ENCODE peak calls at places on chromosome 21, in four cellular contexts. G, R, T and U are unnamed samples.
A peak's percentile ranks its signal among the peaks of the same experiment; 100 is the strongest.

GRCh38 chr21:36854391-36854790 is 112.1 kb downstream of the HLCS start:
- DNase-seq in G (peak; percentile 53), R (no peak), T (no peak), U (no peak)

GRCh38 chr21:42443181-42443785 is 39.6 kb downstream of the UBASH3A start:
- DNase-seq in G (no peak), R (no peak), T (no peak), U (no peak)

GRCh38 chr21:45309069-45309521 is 21.4 kb upstream of the POFUT2 start:
- DNase-seq in G (peak; percentile 65), R (peak; percentile 63), T (peak; percentile 83), U (peak; percentile 84)

GRCh38 chr21:27571706-27572105 is 604.8 kb upstream of the ADAMTS5 start:
- DNase-seq in G (no peak), R (no peak), T (no peak), U (no peak)

GRCh38 chr21:38853421-38853919 is 47.7 kb downstream of the ETS2 start:
- DNase-seq in G (peak; percentile 15), R (peak; percentile 76), T (no peak), U (peak; percentile 42)

GRCh38 chr21:25862596-25862995 is 127.8 kb downstream of the GABPA start:
- DNase-seq in G (no peak), R (no peak), T (no peak), U (no peak)

GRCh38 chr21:15278279-15278678 is 213.5 kb upstream of the NRIP1 start:
- DNase-seq in G (no peak), R (no peak), T (no peak), U (no peak)

GRCh38 chr21:17388226-17388625 is 124.6 kb upstream of the CXADR start:
- DNase-seq in G (no peak), R (no peak), T (no peak), U (no peak)

GRCh38 chr21:35508389-35508888 is 459.3 kb upstream of the RUNX1 start:
- DNase-seq in G (peak; percentile 54), R (no peak), T (peak; percentile 75), U (peak; percentile 68)

GRCh38 chr21:35273331-35273730 is 224.2 kb upstream of the RUNX1 start:
- DNase-seq in G (peak; percentile 77), R (no peak), T (no peak), U (no peak)

GRCh38 chr21:42403611-42404231 is at the start of gene UBASH3A:
- DNase-seq in G (no peak), R (no peak), T (peak; percentile 60), U (no peak)

GRCh38 chr21:42711667-42712066 is 58.2 kb downstream of the PDE9A start:
- DNase-seq in G (no peak), R (no peak), T (no peak), U (no peak)

GRCh38 chr21:38487906-38488639 is 10.2 kb downstream of the ERG start:
- DNase-seq in G (peak; percentile 51), R (no peak), T (no peak), U (no peak)

GRCh38 chr21:16956824-16957223 is 556.0 kb upstream of the CXADR start:
- DNase-seq in G (no peak), R (no peak), T (no peak), U (no peak)

GRCh38 chr21:43262427-43262826 is 93.6 kb downstream of the CRYAA start:
- DNase-seq in G (no peak), R (no peak), T (peak; percentile 15), U (peak; percentile 12)

GRCh38 chr21:44567481-44568171 is 5.9 kb upstream of the KRTAP10-4 start:
- DNase-seq in G (no peak), R (no peak), T (no peak), U (no peak)

GRCh38 chr21:31520506-31521163 is 138.9 kb upstream of the SOD1 start:
- DNase-seq in G (no peak), R (no peak), T (no peak), U (no peak)

GRCh38 chr21:42569732-42570301 is 56.2 kb downstream of the SLC37A1 start:
- DNase-seq in G (no peak), R (no peak), T (peak; percentile 52), U (no peak)

GRCh38 chr21:42427809-42428419 is 24.2 kb downstream of the UBASH3A start:
- DNase-seq in G (no peak), R (no peak), T (no peak), U (no peak)

GRCh38 chr21:38989745-38990423 is 184.2 kb downstream of the ETS2 start:
- DNase-seq in G (no peak), R (peak; percentile 43), T (no peak), U (peak; percentile 52)

GRCh38 chr21:44800103-44800502 is 1.5 kb downstream of the UBE2G2 start:
- DNase-seq in G (peak; percentile 63), R (no peak), T (no peak), U (no peak)

GRCh38 chr21:21751286-21751685 is 753.1 kb downstream of the NCAM2 start:
- DNase-seq in G (peak; percentile 19), R (peak; percentile 20), T (no peak), U (no peak)

GRCh38 chr21:32325706-32326105 is 27.1 kb downstream of the MRAP start:
- DNase-seq in G (no peak), R (no peak), T (no peak), U (no peak)

GRCh38 chr21:34815831-34816700 is 147.3 kb downstream of the CLIC6 start:
- DNase-seq in G (peak; percentile 6), R (no peak), T (no peak), U (no peak)

GRCh38 chr21:28111151-28111619 is 881.5 kb downstream of the LTN1 start:
- DNase-seq in G (peak; percentile 41), R (peak; percentile 54), T (no peak), U (peak; percentile 46)

GRCh38 chr21:33406493-33406892 is 3.3 kb downstream of the IFNGR2 start:
- DNase-seq in G (no peak), R (no peak), T (no peak), U (no peak)

GRCh38 chr21:44300262-44300959 is 558 bp downstream of the PFKL start:
- DNase-seq in G (peak; percentile 85), R (peak; percentile 75), T (peak; percentile 90), U (peak; percentile 88)

GRCh38 chr21:42722808-42723470 is 69.5 kb downstream of the PDE9A start:
- DNase-seq in G (peak; percentile 54), R (no peak), T (no peak), U (no peak)